ENCODE peak calls at places on chromosomes 3 and 15, in nine cellular contexts. X is AG09319, L is RWPE1, T is Calu3, Q is fibroblast of lung, J is pancreas, G is mammary epithelial cell, M is GM06990, V is HFFc6. B is an unnamed sample.

GRCh38 chr3:59766165-59766872 is 716.5 kb upstream of the CFAP20DC start:
- DNase-seq in X (peak), L (no peak), T (no peak), Q (peak), J (no peak), G (no peak), M (no peak), V (peak), B (no peak)

GRCh38 chr3:46748160-46748559 is 30.5 kb upstream of the PRSS50 start:
- DNase-seq in X (no peak), L (no peak), T (no peak), Q (no peak), J (no peak), G (no peak), M (no peak), V (no peak), B (no peak)

GRCh38 chr15:77533986-77534385 is 98.7 kb downstream of the LINGO1 start:
- DNase-seq in X (no peak), L (no peak), T (no peak), Q (no peak), J (no peak), G (no peak), M (no peak), V (no peak), B (no peak)

GRCh38 chr3:41317718-41318117 is 118.4 kb downstream of the CTNNB1 start:
- DNase-seq in X (no peak), L (no peak), T (peak), Q (peak), J (no peak), G (peak), M (no peak), V (peak), B (no peak)

GRCh38 chr15:82174471-82174870 is 88.1 kb downstream of the EFL1 start:
- DNase-seq in X (no peak), L (no peak), T (no peak), Q (peak), J (no peak), G (no peak), M (no peak), V (no peak), B (no peak)

GRCh38 chr3:136787226-136787793 is 31.6 kb upstream of the SLC35G2 start:
- DNase-seq in X (no peak), L (no peak), T (peak), Q (peak), J (peak), G (no peak), M (no peak), V (no peak), B (no peak)

GRCh38 chr15:50940506-50940905 is 32.0 kb downstream of the AP4E1 start:
- DNase-seq in X (no peak), L (no peak), T (peak), Q (peak), J (no peak), G (peak), M (no peak), V (peak), B (no peak)

GRCh38 chr3:61381745-61382392 is 130.6 kb upstream of the FHIT start:
- DNase-seq in X (no peak), L (peak), T (no peak), Q (peak), J (no peak), G (peak), M (no peak), V (peak), B (no peak)

GRCh38 chr3:168047190-168047795 is 48.4 kb downstream of the GOLIM4 start:
- DNase-seq in X (peak), L (peak), T (peak), Q (peak), J (no peak), G (peak), M (peak), V (peak), B (no peak)

GRCh38 chr15:66638377-66638776 is 63.7 kb upstream of the SMAD6 start:
- DNase-seq in X (no peak), L (no peak), T (no peak), Q (no peak), J (no peak), G (no peak), M (no peak), V (no peak), B (no peak)

GRCh38 chr3:72591522-72592421 is 256.5 kb downstream of the SHQ1 start:
- DNase-seq in X (peak), L (peak), T (peak), Q (peak), J (no peak), G (peak), M (no peak), V (peak), B (peak)

GRCh38 chr3:171875923-171876412 is 32.8 kb downstream of the TMEM212 start:
- DNase-seq in X (no peak), L (no peak), T (peak), Q (peak), J (no peak), G (peak), M (no peak), V (peak), B (no peak)

GRCh38 chr3:2468816-2469215 is 370.1 kb downstream of the CNTN4 start:
- DNase-seq in X (no peak), L (no peak), T (no peak), Q (no peak), J (no peak), G (no peak), M (peak), V (no peak), B (no peak)

GRCh38 chr15:32028921-32029320 is 1.4 kb upstream of the CHRNA7 start:
- DNase-seq in X (no peak), L (no peak), T (no peak), Q (no peak), J (no peak), G (no peak), M (no peak), V (no peak), B (no peak)

GRCh38 chr15:32033186-32033890 is 3.0 kb downstream of the CHRNA7 start:
- DNase-seq in X (no peak), L (no peak), T (no peak), Q (no peak), J (peak), G (no peak), M (no peak), V (no peak), B (no peak)

GRCh38 chr15:32030795-32031194 is 480 bp downstream of the CHRNA7 start:
- DNase-seq in X (no peak), L (no peak), T (no peak), Q (no peak), J (no peak), G (no peak), M (peak), V (no peak), B (no peak)

GRCh38 chr15:32029862-32030781 is at the start of gene CHRNA7:
- DNase-seq in X (no peak), L (peak), T (peak), Q (peak), J (peak), G (peak), M (peak), V (no peak), B (peak)

GRCh38 chr15:32029409-32029861 is 880 bp upstream of the CHRNA7 start:
- DNase-seq in X (no peak), L (no peak), T (peak), Q (no peak), J (peak), G (no peak), M (peak), V (no peak), B (peak)
- TF ChIP-seq CTCF in X (peak), L (peak), T (no peak), Q (no peak), J (peak), G (no peak), M (peak), V (no peak), B (no peak)

GRCh38 chr3:85801955-85802354 is 843.2 kb downstream of the CADM2 start:
- DNase-seq in X (no peak), L (peak), T (peak), Q (peak), J (no peak), G (peak), M (no peak), V (no peak), B (no peak)
- TF ChIP-seq CTCF in X (no peak), L (no peak), T (peak), Q (peak), J (no peak), G (peak), M (peak), V (peak), B (no peak)

GRCh38 chr3:166455724-166456123 is 618.5 kb upstream of the BCHE start:
- DNase-seq in X (no peak), L (no peak), T (no peak), Q (peak), J (no peak), G (peak), M (no peak), V (no peak), B (no peak)
- TF ChIP-seq CTCF in X (no peak), L (no peak), T (no peak), Q (no peak), J (no peak), G (no peak), M (no peak), V (no peak), B (no peak)

DNA sequence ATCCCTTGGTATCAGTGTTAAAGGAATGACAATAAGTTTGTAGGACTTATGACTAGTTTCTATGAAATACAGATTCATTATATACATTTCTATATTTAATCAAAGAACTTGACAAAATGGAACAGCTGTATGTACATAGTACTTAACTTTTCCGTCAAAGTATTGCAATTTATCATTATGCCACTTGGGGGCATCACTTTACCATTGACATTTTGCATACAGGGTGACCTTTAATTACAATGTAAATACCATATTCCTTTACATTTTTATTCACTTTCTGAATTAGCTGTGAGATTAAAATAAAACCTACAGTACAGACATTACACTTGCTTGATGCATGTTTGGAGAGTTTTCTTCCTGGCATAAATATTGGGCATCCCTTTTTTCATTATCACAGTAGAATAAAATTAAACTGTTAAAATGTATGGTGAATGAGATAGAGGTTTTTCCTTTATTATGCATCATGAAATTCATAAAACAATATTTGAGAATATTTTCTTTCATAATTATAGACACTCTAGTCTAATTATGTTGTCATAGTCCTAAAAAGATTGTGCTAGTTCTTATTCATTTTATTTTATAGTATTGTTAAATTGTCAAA is 6.9 kb downstream of the NEK11 start:
- DNase-seq in X (no peak), L (peak), T (peak), Q (peak), J (no peak), G (peak), M (peak), V (peak), B (no peak)
- TF ChIP-seq CTCF in X (peak), L (peak), T (peak), Q (peak), J (peak), G (peak), M (peak), V (peak), B (peak)

B was measured in mesothelial cell of epicardium.